ENCODE peak calls at places on chromosomes 2 and 18, in seven cellular contexts. R, H, A, O, E, Z and W are unnamed samples.

GRCh38 chr2:70895998-70896764 is 39.5 kb upstream of the ATP6V1B1 start:
- DNase-seq in O (no peak), A (no peak), Z (no peak), R (no peak), E (no peak), H (no peak), W (no peak)

GRCh38 chr2:40287201-40287600 is 164.7 kb downstream of the SLC8A1 start:
- DNase-seq in O (no peak), A (no peak), R (peak), E (no peak), H (no peak), Z (no peak), W (no peak)

GRCh38 chr18:45638544-45638943 is 23.3 kb downstream of the SLC14A2 start:
- DNase-seq in A (no peak), R (no peak), H (no peak), Z (no peak), O (no peak), E (no peak), W (no peak)

GRCh38 chr2:170369228-170369627 is 191.3 kb downstream of the MYO3B start:
- DNase-seq in Z (no peak), H (no peak), R (no peak), A (no peak), E (no peak), O (no peak), W (no peak)

GRCh38 chr2:31270871-31271270 is 36.9 kb downstream of the EHD3 start:
- DNase-seq in R (peak), A (no peak), Z (peak), E (no peak), O (no peak), H (no peak), W (peak)

GRCh38 chr18:44837491-44838185 is 156.9 kb downstream of the SETBP1 start:
- DNase-seq in E (no peak), Z (peak), O (no peak), H (peak), A (no peak), R (peak), W (peak)

GRCh38 chr2:9652898-9653479 is 22.2 kb upstream of the YWHAQ start:
- DNase-seq in E (no peak), Z (no peak), O (no peak), R (no peak), A (no peak), H (no peak), W (no peak)

GRCh38 chr2:149225446-149225845 is 104.9 kb upstream of the LYPD6 start:
- DNase-seq in A (no peak), H (no peak), R (no peak), Z (no peak), E (no peak), O (no peak), W (no peak)

GRCh38 chr2:189421644-189422043 is 19.6 kb upstream of the WDR75 start:
- DNase-seq in R (peak), E (no peak), H (no peak), Z (peak), A (no peak), O (no peak), W (no peak)

GRCh38 chr2:12437144-12437543 is 279.6 kb upstream of the TRIB2 start:
- DNase-seq in O (no peak), Z (no peak), H (no peak), A (no peak), R (no peak), E (no peak), W (no peak)

GRCh38 chr2:232288489-232288888 is 90.1 kb upstream of the ALPP start:
- DNase-seq in A (no peak), O (no peak), H (no peak), E (no peak), R (peak), Z (no peak), W (no peak)

GRCh38 chr18:63131106-63131943 is 188.2 kb downstream of the BCL2 start:
- DNase-seq in O (peak), Z (peak), A (no peak), H (peak), E (peak), R (peak), W (peak)

GRCh38 chr2:188450740-188451480 is 159.2 kb downstream of the GULP1 start:
- DNase-seq in E (no peak), R (peak), Z (no peak), H (no peak), A (no peak), O (no peak), W (no peak)

GRCh38 chr2:140027320-140027719 is 1247.1 kb upstream of the NXPH2 start:
- DNase-seq in E (no peak), R (no peak), A (no peak), Z (no peak), H (peak), O (peak), W (no peak)

GRCh38 chr2:195818521-195818920 is 161.5 kb downstream of the SLC39A10 start:
- DNase-seq in E (no peak), A (no peak), R (peak), O (no peak), H (no peak), Z (peak), W (no peak)

GRCh38 chr2:13751955-13752354 is 880.6 kb upstream of the LRATD1 start:
- DNase-seq in Z (no peak), R (no peak), O (no peak), H (no peak), E (no peak), A (no peak), W (no peak)
- H4K8ac ChIP-seq in Z (no peak), R (no peak), O (no peak), H (no peak), E (no peak), A (no peak), W (no peak)

GRCh38 chr18:76620326-76620813 is 125.3 kb upstream of the ZNF516 start:
- DNase-seq in Z (peak), A (no peak), R (peak), H (peak), O (peak), E (peak), W (peak)

GRCh38 chr18:76618721-76619120 is 123.7 kb upstream of the ZNF516 start:
- DNase-seq in R (no peak), A (no peak), E (no peak), Z (no peak), O (no peak), H (no peak), W (no peak)

GRCh38 chr18:76619342-76620315 is 124.6 kb upstream of the ZNF516 start:
- DNase-seq in H (peak), E (peak), Z (peak), R (peak), A (peak), O (peak), W (no peak)

GRCh38 chr18:76621184-76621583 is 126.1 kb upstream of the ZNF516 start:
- DNase-seq in R (peak), H (peak), E (no peak), A (no peak), Z (peak), O (no peak), W (no peak)

GRCh38 chr18:76621782-76622495 is 126.9 kb upstream of the ZNF516 start:
- DNase-seq in Z (peak), H (no peak), R (peak), A (no peak), E (no peak), O (no peak), W (no peak)
- H3K18ac ChIP-seq in Z (peak), H (no peak), R (no peak), A (peak), E (no peak), O (no peak), W (no peak)

DNA sequence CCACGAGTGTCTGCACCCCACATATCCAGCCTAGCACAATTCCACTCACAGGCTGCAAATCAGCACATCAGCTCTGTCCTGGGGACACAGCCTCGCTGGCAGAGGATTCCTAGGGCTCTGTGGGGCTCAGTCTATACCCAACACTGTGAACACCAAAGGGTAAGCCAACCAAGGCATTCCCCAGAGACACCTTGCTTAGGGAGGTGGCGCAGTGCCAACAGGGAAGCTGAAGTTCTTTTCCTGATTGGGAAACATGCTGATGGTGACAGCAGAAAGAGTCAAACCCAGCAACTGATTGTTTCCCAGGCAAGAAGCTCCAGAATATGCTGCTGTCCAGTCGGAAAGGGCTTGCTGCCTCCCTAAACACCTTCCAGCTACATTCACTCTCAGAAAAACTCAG is 55.8 kb downstream of the TTC32 start:
- DNase-seq in E (no peak), Z (no peak), R (no peak), O (no peak), H (no peak), A (peak), W (no peak)
- H2BK120ac ChIP-seq in E (no peak), Z (no peak), R (no peak), O (no peak), H (no peak), A (no peak), W (no peak)

GRCh38 chr2:45883601-45884000 is 232.1 kb downstream of the PRKCE start:
- DNase-seq in R (no peak), O (no peak), E (no peak), A (no peak), Z (no peak), H (no peak), W (no peak)

GRCh38 chr2:45884126-45884525 is 232.7 kb downstream of the PRKCE start:
- DNase-seq in O (no peak), Z (no peak), R (no peak), A (no peak), E (no peak), H (no peak), W (no peak)

GRCh38 chr2:45881970-45882581 is 230.6 kb downstream of the PRKCE start:
- DNase-seq in H (no peak), A (no peak), E (no peak), Z (no peak), O (no peak), R (no peak), W (no peak)

GRCh38 chr2:45885111-45885685 is 233.7 kb downstream of the PRKCE start:
- DNase-seq in H (no peak), E (no peak), R (no peak), O (no peak), Z (no peak), A (no peak), W (no peak)

DNA sequence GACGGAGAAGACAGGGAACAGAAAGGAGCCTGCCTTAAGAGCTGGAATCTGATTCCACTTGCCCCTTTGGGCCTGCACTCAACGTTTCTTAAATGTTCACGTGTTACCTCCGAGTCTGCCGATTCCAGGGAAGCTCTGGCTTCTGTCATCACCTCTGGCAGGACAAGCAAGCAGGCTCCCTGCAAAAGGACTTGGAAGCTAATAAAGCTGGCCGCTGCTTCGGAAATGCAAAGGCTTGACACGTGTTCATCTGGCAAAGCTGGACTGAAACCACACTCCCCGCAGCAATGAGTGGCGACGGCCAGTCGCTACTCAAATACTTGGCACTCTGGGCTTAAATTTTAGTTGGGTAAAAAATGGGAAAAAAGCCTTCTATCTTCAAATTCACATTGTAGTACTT is 231.2 kb downstream of the PRKCE start:
- DNase-seq in H (no peak), O (no peak), A (no peak), Z (peak), E (no peak), R (no peak), W (no peak)
- H4K8ac ChIP-seq in H (no peak), O (no peak), A (no peak), Z (no peak), E (no peak), R (no peak), W (no peak)

GRCh38 chr18:66640431-66640830 is 36.5 kb upstream of the CDH19 start:
- DNase-seq in E (no peak), H (no peak), R (no peak), O (no peak), A (no peak), Z (peak), W (no peak)
- H3K18ac ChIP-seq in E (no peak), H (no peak), R (no peak), O (no peak), A (no peak), Z (no peak), W (no peak)